ENCODE peak calls at places on chromosomes 13 and 19, in nine cellular contexts. One of them, this sample, is unnamed.

GRCh38 chr13:78102121-78102677 is 183.6 kb upstream of the EDNRB start:
- DNase-seq in mammary epithelial cell: peak
- DNase-seq in MG63: peak
- DNase-seq in activated T-cell treated with anti-CD3 and anti-CD28 coated beads, Interleukin-2, amount 50 U/mL, for 48 hours: no peak
- DNase-seq in lung microvascular endothelial cell: peak
- DNase-seq in COLO829: peak
- DNase-seq in EL: peak
- DNase-seq in GM12864: no peak
- DNase-seq in effector memory CD4-positive, alpha-beta T cell: no peak
- DNase-seq in this sample: no peak

GRCh38 chr13:41311607-41312500 is 787 bp downstream of the NAA16 start:
- DNase-seq in COLO829: peak
- DNase-seq in EL: peak
- DNase-seq in activated T-cell treated with anti-CD3 and anti-CD28 coated beads, Interleukin-2, amount 50 U/mL, for 48 hours: peak
- DNase-seq in lung microvascular endothelial cell: peak
- DNase-seq in MG63: peak
- DNase-seq in GM12864: no peak
- DNase-seq in effector memory CD4-positive, alpha-beta T cell: peak
- DNase-seq in mammary epithelial cell: peak
- DNase-seq in this sample: peak

GRCh38 chr13:23428183-23428528 is 5.3 kb downstream of the SACS start:
- DNase-seq in MG63: no peak
- DNase-seq in effector memory CD4-positive, alpha-beta T cell: no peak
- DNase-seq in activated T-cell treated with anti-CD3 and anti-CD28 coated beads, Interleukin-2, amount 50 U/mL, for 48 hours: no peak
- DNase-seq in mammary epithelial cell: no peak
- DNase-seq in GM12864: no peak
- DNase-seq in COLO829: no peak
- DNase-seq in EL: no peak
- DNase-seq in lung microvascular endothelial cell: peak
- DNase-seq in this sample: no peak

GRCh38 chr13:26220575-26220974 is 1.5 kb downstream of the RNF6 start:
- DNase-seq in EL: peak
- DNase-seq in mammary epithelial cell: peak
- DNase-seq in lung microvascular endothelial cell: peak
- DNase-seq in effector memory CD4-positive, alpha-beta T cell: no peak
- DNase-seq in GM12864: peak
- DNase-seq in activated T-cell treated with anti-CD3 and anti-CD28 coated beads, Interleukin-2, amount 50 U/mL, for 48 hours: no peak
- DNase-seq in MG63: peak
- DNase-seq in COLO829: peak
- DNase-seq in this sample: no peak

GRCh38 chr13:30049692-30050091 is 199.3 kb upstream of the UBL3 start:
- DNase-seq in activated T-cell treated with anti-CD3 and anti-CD28 coated beads, Interleukin-2, amount 50 U/mL, for 48 hours: peak
- DNase-seq in EL: peak
- DNase-seq in mammary epithelial cell: peak
- DNase-seq in effector memory CD4-positive, alpha-beta T cell: no peak
- DNase-seq in GM12864: no peak
- DNase-seq in lung microvascular endothelial cell: no peak
- DNase-seq in MG63: no peak
- DNase-seq in COLO829: no peak
- DNase-seq in this sample: no peak

GRCh38 chr19:6677924-6678689 is 8.1 kb upstream of the TNFSF14 start:
- DNase-seq in EL: no peak
- DNase-seq in COLO829: no peak
- DNase-seq in GM12864: no peak
- DNase-seq in MG63: no peak
- DNase-seq in mammary epithelial cell: peak
- DNase-seq in effector memory CD4-positive, alpha-beta T cell: peak
- DNase-seq in activated T-cell treated with anti-CD3 and anti-CD28 coated beads, Interleukin-2, amount 50 U/mL, for 48 hours: peak
- DNase-seq in lung microvascular endothelial cell: no peak
- DNase-seq in this sample: no peak

GRCh38 chr13:110103026-110103425 is 203.9 kb downstream of the COL4A1 start:
- DNase-seq in GM12864: no peak
- DNase-seq in MG63: no peak
- DNase-seq in COLO829: no peak
- DNase-seq in activated T-cell treated with anti-CD3 and anti-CD28 coated beads, Interleukin-2, amount 50 U/mL, for 48 hours: no peak
- DNase-seq in EL: no peak
- DNase-seq in effector memory CD4-positive, alpha-beta T cell: no peak
- DNase-seq in mammary epithelial cell: no peak
- DNase-seq in lung microvascular endothelial cell: no peak
- DNase-seq in this sample: no peak

GRCh38 chr13:69690999-69691398 is 416.6 kb upstream of the ATXN8OS start:
- DNase-seq in EL: no peak
- DNase-seq in lung microvascular endothelial cell: no peak
- DNase-seq in effector memory CD4-positive, alpha-beta T cell: no peak
- DNase-seq in MG63: no peak
- DNase-seq in activated T-cell treated with anti-CD3 and anti-CD28 coated beads, Interleukin-2, amount 50 U/mL, for 48 hours: no peak
- DNase-seq in mammary epithelial cell: no peak
- DNase-seq in GM12864: no peak
- DNase-seq in COLO829: no peak
- DNase-seq in this sample: no peak

GRCh38 chr19:947090-947706 is 21.4 kb downstream of the ARID3A start:
- DNase-seq in GM12864: no peak
- DNase-seq in MG63: no peak
- DNase-seq in lung microvascular endothelial cell: no peak
- DNase-seq in COLO829: no peak
- DNase-seq in EL: no peak
- DNase-seq in activated T-cell treated with anti-CD3 and anti-CD28 coated beads, Interleukin-2, amount 50 U/mL, for 48 hours: no peak
- DNase-seq in effector memory CD4-positive, alpha-beta T cell: no peak
- DNase-seq in mammary epithelial cell: no peak
- DNase-seq in this sample: no peak

GRCh38 chr19:19642506-19643157 is 825 bp downstream of the GMIP start:
- DNase-seq in lung microvascular endothelial cell: peak
- DNase-seq in EL: peak
- DNase-seq in MG63: no peak
- DNase-seq in mammary epithelial cell: no peak
- DNase-seq in activated T-cell treated with anti-CD3 and anti-CD28 coated beads, Interleukin-2, amount 50 U/mL, for 48 hours: peak
- DNase-seq in GM12864: no peak
- DNase-seq in COLO829: peak
- DNase-seq in effector memory CD4-positive, alpha-beta T cell: peak
- DNase-seq in this sample: no peak

GRCh38 chr19:10603873-10604459 is 16.9 kb upstream of the AP1M2 start:
- DNase-seq in activated T-cell treated with anti-CD3 and anti-CD28 coated beads, Interleukin-2, amount 50 U/mL, for 48 hours: no peak
- DNase-seq in lung microvascular endothelial cell: peak
- DNase-seq in MG63: no peak
- DNase-seq in GM12864: no peak
- DNase-seq in EL: no peak
- DNase-seq in mammary epithelial cell: peak
- DNase-seq in effector memory CD4-positive, alpha-beta T cell: no peak
- DNase-seq in COLO829: no peak
- DNase-seq in this sample: no peak

GRCh38 chr19:14871619-14872230 is 14.2 kb downstream of the OR7A17 start:
- DNase-seq in lung microvascular endothelial cell: peak
- DNase-seq in mammary epithelial cell: peak
- DNase-seq in GM12864: no peak
- DNase-seq in EL: peak
- DNase-seq in effector memory CD4-positive, alpha-beta T cell: no peak
- DNase-seq in COLO829: peak
- DNase-seq in activated T-cell treated with anti-CD3 and anti-CD28 coated beads, Interleukin-2, amount 50 U/mL, for 48 hours: no peak
- DNase-seq in MG63: no peak
- DNase-seq in this sample: no peak

This sample was measured in COR-L47.